ENCODE peak calls at places on chromosomes 2 and 18, in four cellular contexts. Y is sigmoid colon, U is esophagus muscularis mucosa, M is transverse colon. O is an unnamed sample.

GRCh38 chr2:219071189-219071816 is 10.6 kb upstream of the IHH start:
- DNase-seq in Y (no peak), U (no peak), M (peak), O (no peak)

GRCh38 chr2:38194751-38195150 is 118.8 kb upstream of the CYP1B1 start:
- DNase-seq in Y (no peak), U (no peak), M (no peak), O (no peak)

GRCh38 chr2:135056790-135057189 is 4.7 kb downstream of the RAB3GAP1 start:
- DNase-seq in U (no peak), M (no peak), Y (no peak), O (no peak)

GRCh38 chr2:230691005-230691647 is 21.5 kb upstream of the CAB39 start:
- DNase-seq in M (no peak), Y (no peak), U (no peak), O (peak)

GRCh38 chr2:112026509-112026908 is 28.6 kb upstream of the TMEM87B start:
- DNase-seq in M (no peak), U (peak), Y (no peak), O (no peak)

GRCh38 chr18:47758000-47758399 is 172.5 kb downstream of the SMAD2 start:
- DNase-seq in Y (no peak), M (no peak), U (no peak), O (no peak)

GRCh38 chr18:78073275-78073674 is 823.6 kb downstream of the GALR1 start:
- DNase-seq in Y (no peak), U (peak), M (no peak), O (no peak)

GRCh38 chr2:174444761-174445160 is 42.1 kb downstream of the GPR155 start:
- DNase-seq in Y (no peak), U (no peak), M (no peak), O (no peak)

GRCh38 chr2:239775623-239776440 is 249.3 kb downstream of the NDUFA10 start:
- DNase-seq in Y (peak), U (no peak), M (no peak), O (peak)

GRCh38 chr2:212958757-212959295 is 192.6 kb downstream of the IKZF2 start:
- DNase-seq in U (no peak), M (no peak), Y (no peak), O (no peak)

GRCh38 chr2:107412981-107413380 is 413.7 kb upstream of the RGPD4 start:
- DNase-seq in M (no peak), Y (no peak), U (no peak), O (no peak)

GRCh38 chr18:50142441-50143120 is 52.4 kb downstream of the MYO5B start:
- DNase-seq in U (no peak), M (no peak), Y (no peak), O (no peak)

GRCh38 chr2:54052825-54053718 is 62.3 kb upstream of the ACYP2 start:
- DNase-seq in M (no peak), U (no peak), Y (no peak), O (no peak)

GRCh38 chr2:54050445-54050844 is 65.0 kb upstream of the ACYP2 start:
- DNase-seq in U (no peak), Y (no peak), M (no peak), O (no peak)

GRCh38 chr2:54047076-54047475 is 68.3 kb upstream of the ACYP2 start:
- DNase-seq in Y (no peak), U (no peak), M (no peak), O (no peak)

GRCh38 chr2:54047658-54048057 is 67.8 kb upstream of the ACYP2 start:
- DNase-seq in U (no peak), M (no peak), Y (no peak), O (no peak)

DNA sequence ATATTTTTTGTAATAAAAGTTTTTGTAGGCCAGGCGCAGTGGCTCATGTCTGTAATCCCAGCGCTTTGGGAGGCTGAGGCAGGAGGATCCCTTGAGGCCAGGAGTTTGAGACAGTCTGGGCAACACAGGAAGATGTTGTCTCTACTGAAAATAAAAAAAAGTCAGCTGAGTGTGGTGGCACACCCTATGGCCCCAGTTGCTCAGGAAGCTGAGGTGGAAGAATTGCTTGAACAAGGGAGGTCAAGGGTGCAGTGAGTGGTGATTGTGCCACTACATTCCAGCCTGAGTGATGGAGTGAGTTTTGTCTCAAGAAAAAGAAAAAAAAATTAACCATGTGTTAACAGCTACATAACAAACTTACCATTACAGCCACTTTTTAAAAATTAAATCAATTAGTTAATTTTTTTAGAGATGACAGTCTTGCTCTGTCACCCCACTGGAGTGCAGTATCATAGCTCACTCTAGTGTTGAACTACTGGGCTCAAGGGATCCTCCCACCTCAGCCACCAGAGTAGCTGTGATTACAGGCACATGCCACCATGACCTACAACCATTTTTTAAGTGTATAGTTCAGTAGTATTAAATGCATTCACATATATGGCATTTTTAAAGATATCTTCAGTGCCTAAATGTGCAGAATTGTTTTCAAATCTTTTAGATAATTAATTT is 67.2 kb upstream of the ACYP2 start:
- DNase-seq in U (no peak), Y (no peak), M (no peak), O (no peak)
- TF ChIP-seq EP300 in U (no peak), Y (no peak), M (no peak), O (no peak)

DNA sequence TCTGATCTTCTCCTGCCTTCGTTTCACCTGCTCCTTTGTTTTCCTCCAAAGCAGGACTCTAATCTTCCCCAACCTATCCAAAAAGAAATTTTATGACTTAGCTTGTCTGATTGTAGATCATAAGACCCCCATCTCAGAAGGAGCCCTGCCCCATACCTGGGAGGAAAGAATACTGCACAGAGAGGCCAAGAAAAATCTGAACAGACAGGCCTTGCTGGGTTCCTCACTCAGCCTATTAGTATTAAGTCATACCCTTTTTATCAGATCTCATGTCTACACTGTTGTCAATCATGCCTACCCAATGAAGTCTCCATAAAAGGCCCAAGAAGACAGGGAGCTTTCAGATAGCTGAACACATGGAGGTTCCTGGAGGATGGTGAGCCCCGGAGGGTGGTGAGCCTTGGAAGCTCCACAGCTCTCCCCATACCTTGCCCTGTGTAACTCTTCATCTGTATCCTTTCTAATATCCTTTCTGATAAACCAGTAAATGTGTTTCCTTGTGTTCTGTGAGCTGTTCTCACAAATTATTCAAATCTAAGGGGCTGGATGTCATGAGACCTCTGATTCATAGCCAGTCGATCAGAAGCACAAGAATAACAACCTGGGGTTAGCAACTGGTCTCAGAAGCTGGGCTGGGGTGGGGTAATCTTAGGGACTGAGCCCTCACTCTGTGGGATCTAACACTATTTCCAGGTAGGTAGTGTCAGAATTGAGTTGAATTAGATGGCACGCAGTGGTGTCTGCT is 108.8 kb downstream of the SPOPL start:
- DNase-seq in M (no peak), Y (no peak), U (no peak), O (no peak)
- TF ChIP-seq EP300 in M (no peak), Y (no peak), U (no peak), O (no peak)

GRCh38 chr2:237861-238260 is 26.0 kb downstream of the SH3YL1 start:
- DNase-seq in M (no peak), Y (no peak), U (no peak), O (no peak)

GRCh38 chr2:233034-233433 is 30.8 kb downstream of the SH3YL1 start:
- DNase-seq in Y (no peak), M (no peak), U (no peak), O (no peak)

GRCh38 chr2:238471-239268 is 25.2 kb downstream of the SH3YL1 start:
- DNase-seq in U (no peak), Y (no peak), M (no peak), O (no peak)

GRCh38 chr2:234421-234820 is 29.4 kb downstream of the SH3YL1 start:
- DNase-seq in M (no peak), Y (no peak), U (no peak), O (no peak)

DNA sequence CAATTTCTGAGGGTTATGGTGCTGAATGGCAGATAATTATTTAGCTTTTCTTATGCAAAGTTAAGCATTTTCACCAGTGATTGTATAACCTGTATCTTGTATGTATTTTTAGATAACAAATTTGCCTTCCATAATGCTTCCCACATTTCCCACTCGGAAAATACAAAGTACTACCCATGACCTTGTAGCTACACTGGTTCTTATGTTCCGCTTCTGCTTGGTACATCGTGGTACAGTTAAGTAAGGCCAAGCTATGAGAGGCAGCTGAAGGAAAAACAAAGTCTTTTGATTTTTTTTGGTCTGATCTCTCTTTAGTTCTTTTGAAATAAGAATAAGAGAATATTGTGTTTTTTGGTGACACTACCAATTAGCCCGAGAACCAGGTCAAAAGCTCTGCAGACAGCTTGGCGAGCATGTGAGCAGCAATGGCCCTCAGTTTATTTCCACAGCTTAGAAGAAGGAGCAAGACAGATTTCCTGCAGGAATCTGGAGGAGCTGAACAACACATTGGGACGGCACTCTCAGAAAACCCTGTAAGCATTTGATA is 26.8 kb downstream of the SH3YL1 start:
- DNase-seq in Y (no peak), U (no peak), M (no peak), O (no peak)
- TF ChIP-seq EP300 in Y (no peak), U (no peak), M (no peak), O (no peak)

GRCh38 chr2:189402932-189403331 is 38.3 kb upstream of the WDR75 start:
- DNase-seq in M (no peak), U (no peak), Y (no peak), O (no peak)
- TF ChIP-seq EP300 in M (no peak), U (no peak), Y (no peak), O (no peak)

GRCh38 chr2:59389240-59389639 is 1148.1 kb upstream of the FANCL start:
- DNase-seq in Y (no peak), M (no peak), U (no peak), O (no peak)
- TF ChIP-seq EP300 in Y (no peak), M (no peak), U (no peak), O (no peak)

GRCh38 chr2:207624170-207625013 is 802 bp downstream of the METTL21A start:
- DNase-seq in U (no peak), Y (peak), M (peak), O (peak)
- TF ChIP-seq EP300 in U (no peak), Y (no peak), M (no peak), O (no peak)

GRCh38 chr2:189157431-189157830 is 22.1 kb downstream of the COL5A2 start:
- DNase-seq in U (no peak), Y (no peak), M (no peak), O (no peak)

GRCh38 chr2:189153608-189154007 is 26.0 kb downstream of the COL5A2 start:
- DNase-seq in U (no peak), M (no peak), Y (no peak), O (no peak)

GRCh38 chr2:189152476-189152875 is 27.1 kb downstream of the COL5A2 start:
- DNase-seq in M (no peak), U (no peak), Y (no peak), O (no peak)

GRCh38 chr2:189157939-189158338 is 21.6 kb downstream of the COL5A2 start:
- DNase-seq in U (no peak), Y (no peak), M (no peak), O (no peak)

GRCh38 chr2:189155795-189156194 is 23.8 kb downstream of the COL5A2 start:
- DNase-seq in M (no peak), U (no peak), Y (no peak), O (no peak)
- TF ChIP-seq EP300 in M (no peak), U (no peak), Y (no peak), O (no peak)

GRCh38 chr2:189092936-189093335 is 86.6 kb downstream of the COL5A2 start:
- DNase-seq in U (no peak), M (peak), Y (peak), O (no peak)
- TF ChIP-seq EP300 in U (no peak), M (no peak), Y (no peak), O (no peak)

GRCh38 chr18:70041459-70042020 is 93.9 kb upstream of the CD226 start:
- DNase-seq in Y (no peak), U (no peak), M (no peak), O (no peak)

GRCh38 chr18:70046207-70046606 is 98.5 kb upstream of the CD226 start:
- DNase-seq in Y (no peak), M (no peak), U (no peak), O (no peak)

GRCh38 chr18:70047931-70048603 is 100.4 kb upstream of the CD226 start:
- DNase-seq in U (no peak), M (no peak), Y (no peak), O (no peak)

GRCh38 chr18:70046796-70047195 is 99.1 kb upstream of the CD226 start:
- DNase-seq in U (no peak), M (no peak), Y (no peak), O (no peak)

GRCh38 chr18:70044626-70045025 is 97.0 kb upstream of the CD226 start:
- DNase-seq in U (no peak), Y (no peak), M (no peak), O (no peak)
- TF ChIP-seq EP300 in U (no peak), Y (no peak), M (no peak), O (no peak)

GRCh38 chr2:171244970-171245782 is 84.5 kb upstream of the TLK1 start:
- DNase-seq in M (no peak), U (peak), Y (no peak), O (no peak)
- TF ChIP-seq EP300 in M (no peak), U (no peak), Y (no peak), O (no peak)

O was measured in suprapubic skin.